ENCODE peak calls at places on chromosome 13, in seven cellular contexts. J is K562, W is transverse colon, T is HCT116, D is breast epithelium, Q is suprapubic skin, R is stomach. M is an unnamed sample.

GRCh38 chr13:41588899-41589298 is 131.5 kb downstream of the RGCC start:
- DNase-seq in J (peak), T (peak), Q (no peak), W (no peak), R (no peak), D (no peak), M (no peak)

GRCh38 chr13:43242040-43242439 is 218.7 kb downstream of the DNAJC15 start:
- DNase-seq in J (no peak), W (no peak), T (no peak), D (no peak), R (no peak), Q (no peak), M (no peak)

GRCh38 chr13:52061587-52061986 is 37.1 kb downstream of the UTP14C start:
- DNase-seq in T (no peak), Q (no peak), D (no peak), W (no peak), R (no peak), J (no peak), M (no peak)

GRCh38 chr13:41722684-41723083 is 238.2 kb downstream of the VWA8 start:
- DNase-seq in W (no peak), T (no peak), D (no peak), J (no peak), R (no peak), Q (no peak), M (no peak)

GRCh38 chr13:102020611-102021216 is 381.1 kb downstream of the FGF14 start:
- DNase-seq in Q (no peak), D (no peak), T (no peak), R (no peak), J (no peak), W (no peak), M (no peak)

GRCh38 chr13:97474581-97474980 is 40.6 kb downstream of the RAP2A start:
- DNase-seq in T (no peak), J (no peak), D (no peak), W (no peak), R (no peak), Q (no peak), M (no peak)

GRCh38 chr13:91032104-91032503 is 315.4 kb upstream of the MIR17HG start:
- DNase-seq in D (no peak), T (no peak), Q (no peak), J (no peak), W (no peak), R (no peak), M (no peak)

GRCh38 chr13:32538234-32538620 is 368 bp downstream of the N4BP2L2 start:
- DNase-seq in W (no peak), Q (no peak), J (peak), T (no peak), R (peak), D (peak), M (no peak)

GRCh38 chr13:65656740-65657329 is 1573.3 kb downstream of the PCDH9 start:
- DNase-seq in W (no peak), T (no peak), R (no peak), D (no peak), Q (no peak), J (no peak), M (no peak)

GRCh38 chr13:25324100-25324499 is 22.7 kb downstream of the NUP58 start:
- DNase-seq in T (no peak), Q (no peak), R (no peak), J (no peak), W (no peak), D (no peak), M (no peak)

GRCh38 chr13:101978546-101979315 is 423.1 kb downstream of the FGF14 start:
- DNase-seq in R (no peak), T (no peak), D (no peak), W (no peak), Q (no peak), J (no peak), M (no peak)

GRCh38 chr13:75544681-75545333 is 4.8 kb upstream of the UCHL3 start:
- DNase-seq in W (no peak), Q (no peak), R (no peak), D (no peak), J (no peak), T (no peak), M (no peak)

GRCh38 chr13:35163674-35164073 is 221.6 kb downstream of the NBEA start:
- DNase-seq in J (no peak), R (no peak), Q (no peak), T (no peak), D (no peak), W (no peak), M (no peak)

GRCh38 chr13:100563779-100564178 is 24.8 kb downstream of the GGACT start:
- DNase-seq in Q (no peak), T (no peak), D (no peak), R (no peak), W (no peak), J (no peak), M (peak)

GRCh38 chr13:72952529-72953141 is 106.2 kb upstream of the KLF5 start:
- DNase-seq in W (no peak), D (no peak), Q (no peak), J (no peak), R (no peak), T (no peak), M (no peak)

GRCh38 chr13:66887088-66887487 is 343.0 kb downstream of the PCDH9 start:
- DNase-seq in J (no peak), R (no peak), W (no peak), D (no peak), T (no peak), Q (no peak), M (no peak)

GRCh38 chr13:23921451-23921888 is 24.2 kb upstream of the C1QTNF9B start:
- DNase-seq in D (no peak), T (peak), J (peak), Q (no peak), W (no peak), R (no peak), M (no peak)

GRCh38 chr13:99865420-99865930 is 106.1 kb downstream of the ZIC5 start:
- DNase-seq in Q (no peak), R (no peak), T (no peak), J (no peak), D (no peak), W (no peak), M (peak)

GRCh38 chr13:62193919-62194318 is 778.3 kb upstream of the PCDH20 start:
- DNase-seq in W (no peak), J (no peak), R (no peak), Q (no peak), T (no peak), D (no peak), M (no peak)

GRCh38 chr13:47723898-47724297 is 277.2 kb downstream of the SUCLA2 start:
- DNase-seq in R (no peak), J (no peak), D (no peak), W (no peak), Q (no peak), T (no peak), M (no peak)

GRCh38 chr13:87684850-87685735 is 13.9 kb downstream of the SLITRK5 start:
- DNase-seq in Q (no peak), D (no peak), J (no peak), T (no peak), W (no peak), R (no peak), M (no peak)

GRCh38 chr13:107807306-107808073 is 407.8 kb downstream of the LIG4 start:
- DNase-seq in D (no peak), W (no peak), Q (no peak), J (no peak), T (no peak), R (no peak), M (no peak)

GRCh38 chr13:43785166-43785680 is 1.5 kb downstream of the ENOX1 start:
- DNase-seq in W (no peak), Q (no peak), J (no peak), R (no peak), T (no peak), D (no peak), M (no peak)

GRCh38 chr13:44439615-44440014 is 66.0 kb downstream of the SERP2 start:
- DNase-seq in T (no peak), Q (no peak), J (no peak), D (no peak), W (no peak), R (no peak), M (no peak)

GRCh38 chr13:94660695-94661324 is 51.5 kb downstream of the SOX21 start:
- DNase-seq in R (no peak), Q (no peak), J (peak), T (no peak), D (no peak), W (no peak), M (no peak)

GRCh38 chr13:33277946-33278345 is 7.6 kb downstream of the STARD13 start:
- DNase-seq in J (no peak), T (no peak), W (no peak), Q (no peak), D (no peak), R (no peak), M (no peak)

GRCh38 chr13:40505196-40505595 is 161.2 kb downstream of the FOXO1 start:
- DNase-seq in D (no peak), T (no peak), W (no peak), J (no peak), Q (no peak), R (no peak), M (peak)

GRCh38 chr13:40506592-40507446 is 159.6 kb downstream of the FOXO1 start:
- DNase-seq in W (no peak), Q (no peak), T (no peak), D (no peak), R (no peak), J (no peak), M (peak)

GRCh38 chr13:40509876-40510275 is 156.6 kb downstream of the FOXO1 start:
- DNase-seq in J (no peak), D (no peak), W (no peak), Q (no peak), T (no peak), R (no peak), M (no peak)

GRCh38 chr13:40508767-40509342 is 157.6 kb downstream of the FOXO1 start:
- DNase-seq in R (no peak), J (no peak), T (no peak), W (no peak), Q (no peak), D (no peak), M (no peak)

GRCh38 chr13:40508112-40508511 is 158.3 kb downstream of the FOXO1 start:
- DNase-seq in W (no peak), T (no peak), Q (no peak), J (no peak), R (no peak), D (no peak), M (no peak)
- TF ChIP-seq POLR2AphosphoS5 in W (no peak), T (no peak), Q (no peak), J (no peak), R (no peak), D (peak), M (no peak)

GRCh38 chr13:112894423-112894672 is 74.7 kb upstream of the MCF2L start:
- DNase-seq in Q (no peak), R (no peak), J (no peak), W (no peak), T (no peak), D (no peak), M (no peak)

GRCh38 chr13:112895521-112896465 is 73.2 kb upstream of the MCF2L start:
- DNase-seq in J (no peak), Q (no peak), D (no peak), R (no peak), W (no peak), T (no peak), M (no peak)

GRCh38 chr13:112894673-112895481 is 74.1 kb upstream of the MCF2L start:
- DNase-seq in Q (no peak), J (no peak), D (no peak), W (no peak), R (no peak), T (no peak), M (no peak)

GRCh38 chr13:112892759-112893569 is 76.0 kb upstream of the MCF2L start:
- DNase-seq in J (no peak), W (peak), R (peak), D (no peak), T (no peak), Q (no peak), M (no peak)

GRCh38 chr13:112893570-112894422 is 75.2 kb upstream of the MCF2L start:
- DNase-seq in T (no peak), D (no peak), W (peak), J (peak), Q (no peak), R (peak), M (no peak)
- TF ChIP-seq CTCF in T (no peak), D (no peak), W (no peak), J (no peak), Q (no peak), R (no peak), M (no peak)

DNA sequence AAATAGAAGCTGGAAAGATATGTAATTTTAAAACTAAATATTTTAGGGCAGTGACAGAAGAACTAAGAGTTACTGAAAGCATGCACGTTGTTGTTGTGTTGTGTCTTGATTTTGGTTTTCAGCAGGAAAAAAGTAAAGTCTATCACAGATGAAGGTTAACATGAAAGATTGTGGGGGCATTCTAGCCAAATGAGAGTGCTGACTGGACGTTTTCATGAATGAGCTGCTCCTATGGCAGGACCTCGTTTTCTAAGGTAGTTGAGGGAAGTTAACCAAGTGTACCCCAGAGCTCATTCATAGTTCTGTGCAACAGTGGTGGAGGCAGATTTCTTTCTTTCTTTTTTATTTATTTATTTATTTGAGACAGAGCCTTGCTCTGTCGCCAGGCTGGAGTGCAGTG is 194.6 kb upstream of the IRS2 start:
- DNase-seq in T (no peak), W (no peak), R (no peak), D (no peak), Q (no peak), J (no peak), M (no peak)
- TF ChIP-seq POLR2A in T (no peak), W (no peak), R (no peak), D (no peak), Q (no peak), J (no peak), M (no peak)

DNA sequence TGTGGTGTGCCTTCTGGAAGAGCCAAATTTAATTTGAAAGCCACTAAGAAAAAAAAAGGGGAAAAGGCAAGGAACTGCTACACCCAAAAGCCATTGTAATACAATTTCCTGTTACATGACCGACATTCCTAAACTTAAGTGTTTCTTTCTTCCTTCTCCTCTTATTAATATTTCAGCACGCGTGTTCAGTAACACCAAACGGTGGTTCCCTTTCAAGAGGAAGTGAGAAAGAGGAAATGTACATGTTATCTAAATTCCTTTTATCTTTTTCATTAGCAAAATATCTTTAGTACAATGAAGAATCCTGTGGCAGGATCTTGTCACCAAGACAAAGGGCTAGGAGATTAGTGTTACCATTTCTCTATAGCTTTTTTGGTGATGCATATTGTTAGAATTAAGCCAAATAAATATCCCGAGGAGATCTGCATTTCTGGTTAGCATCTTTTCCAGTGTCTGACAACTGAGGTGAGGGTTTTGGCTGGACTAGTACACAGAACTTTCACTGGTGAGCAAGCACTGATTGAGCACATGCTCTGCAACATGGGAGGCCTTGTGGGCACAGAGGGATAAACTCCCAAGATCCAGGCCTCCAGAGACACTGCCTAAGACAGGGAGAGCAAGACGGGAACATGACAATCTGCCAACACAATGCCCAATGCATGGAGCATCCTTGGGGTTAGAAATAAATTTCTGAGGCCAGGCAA is 22.1 kb downstream of the LATS2 start:
- DNase-seq in Q (no peak), J (no peak), D (no peak), R (no peak), W (no peak), T (no peak), M (peak)
- TF ChIP-seq POLR2AphosphoS5 in Q (no peak), J (no peak), D (no peak), R (no peak), W (no peak), T (no peak), M (no peak)

DNA sequence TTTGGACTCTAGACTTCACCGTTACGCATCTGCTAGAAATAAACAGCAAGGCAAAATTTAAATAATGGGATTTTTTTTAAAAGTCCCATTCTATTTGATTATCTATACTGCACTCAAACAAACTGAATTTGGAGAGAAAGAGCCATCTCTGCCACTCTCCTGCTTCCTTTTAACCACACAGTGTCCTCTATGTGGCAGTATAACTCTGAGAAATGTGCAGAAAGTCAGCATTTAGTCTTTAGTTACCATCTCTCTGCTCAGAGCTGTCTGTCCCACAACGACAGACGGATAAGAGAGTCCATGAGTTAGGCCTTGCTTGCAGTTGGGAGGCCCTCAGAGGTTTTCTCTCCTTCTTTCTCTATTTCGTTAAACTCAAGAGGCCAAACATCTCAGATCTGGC is 21.2 kb downstream of the CCNA1 start:
- DNase-seq in J (no peak), D (no peak), W (no peak), T (no peak), R (no peak), Q (no peak), M (no peak)
- TF ChIP-seq CTCF in J (no peak), D (no peak), W (no peak), T (no peak), R (no peak), Q (no peak), M (no peak)

DNA sequence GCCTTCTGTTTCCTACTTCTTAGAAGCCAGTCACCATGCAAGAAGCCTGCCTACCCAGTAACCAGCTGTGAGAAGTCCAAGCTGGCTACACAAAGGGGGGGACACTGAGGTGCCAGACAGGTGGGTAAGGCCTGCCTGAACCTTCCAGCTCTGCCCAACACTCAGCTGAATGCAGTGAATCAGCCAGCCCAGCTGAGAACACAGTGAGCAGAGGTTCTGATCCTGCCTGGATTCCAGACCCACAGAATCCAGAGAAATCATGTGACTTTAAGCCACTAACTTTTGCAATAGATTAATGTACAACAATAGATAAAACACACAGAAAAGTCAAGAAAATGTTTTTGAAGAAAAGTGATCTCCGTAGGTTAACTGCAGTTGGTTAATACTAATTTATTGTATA is 151.7 kb downstream of the EFNB2 start:
- DNase-seq in T (no peak), Q (no peak), W (no peak), J (no peak), R (no peak), D (no peak), M (no peak)
- TF ChIP-seq POLR2A in T (no peak), Q (no peak), W (no peak), J (no peak), R (no peak), D (no peak), M (no peak)

DNA sequence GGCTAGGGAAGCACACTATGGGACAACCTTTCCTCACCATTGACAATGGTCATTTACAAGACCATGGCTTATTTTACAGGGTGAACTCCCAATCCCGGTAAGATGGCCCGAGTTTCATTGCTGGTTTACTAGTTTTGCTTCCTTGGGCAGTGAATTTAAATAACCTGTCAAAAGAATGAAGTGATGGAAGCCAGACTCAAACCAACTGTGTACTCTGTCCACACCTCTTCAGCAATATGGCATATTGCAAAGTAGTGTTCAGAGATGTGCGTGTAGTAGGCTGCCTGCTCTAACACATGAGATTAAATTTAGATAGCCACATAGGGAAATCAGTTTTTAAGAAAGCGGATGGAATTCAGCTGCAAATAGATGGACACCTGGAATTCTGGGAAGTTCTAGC is 58.4 kb upstream of the USPL1 start:
- DNase-seq in J (no peak), T (no peak), Q (no peak), W (no peak), D (no peak), R (no peak), M (no peak)
- TF ChIP-seq POLR2AphosphoS5 in J (no peak), T (no peak), Q (no peak), W (no peak), D (no peak), R (no peak), M (no peak)

M was measured in esophagus muscularis mucosa.